ENCODE peak calls at places on chromosomes 2 and 18, in ten cellular contexts. J is transverse colon, L is testis, H is suprapubic skin, R is heart left ventricle, W is IMR-90, M is HepG2, T is adrenal gland, X is Peyer's patch, Y is thyroid gland. F is an unnamed sample. For H3K36me3, the result is how much of the 10 kb centered on the place peaks cover.

GRCh38 chr2:96617012-96617411 is 21.1 kb downstream of the KANSL3 start:
- DNase-seq in J (no peak), L (no peak), H (no peak), R (no peak), W (no peak), M (no peak), T (no peak), X (no peak), Y (no peak), F (no peak)

GRCh38 chr2:126858991-126859390 is 39.7 kb upstream of the TEX51 start:
- DNase-seq in J (no peak), L (no peak), H (no peak), R (no peak), W (no peak), M (no peak), T (no peak), X (no peak), Y (no peak), F (no peak)

GRCh38 chr2:9800975-9801723 is 42.1 kb upstream of the TAF1B start:
- DNase-seq in J (no peak), L (no peak), H (peak), R (peak), W (peak), M (peak), T (no peak), X (no peak), Y (no peak), F (no peak)

GRCh38 chr2:226515344-226516055 is 284.1 kb downstream of the IRS1 start:
- DNase-seq in J (no peak), L (no peak), H (no peak), R (no peak), W (peak), M (peak), T (no peak), X (no peak), Y (no peak), F (no peak)

GRCh38 chr2:174605687-174606086 is 8.1 kb upstream of the WIPF1 start:
- DNase-seq in J (no peak), L (no peak), H (no peak), R (no peak), W (peak), M (no peak), T (no peak), X (no peak), Y (no peak), F (no peak)

GRCh38 chr2:120765031-120765910 is 29.6 kb downstream of the GLI2 start:
- DNase-seq in J (no peak), L (no peak), H (peak), R (peak), W (peak), M (no peak), T (no peak), X (no peak), Y (no peak), F (no peak)

GRCh38 chr2:71603311-71603794 is 150.0 kb downstream of the DYSF start:
- DNase-seq in J (peak), L (no peak), H (peak), R (peak), W (no peak), M (no peak), T (no peak), X (no peak), Y (no peak), F (no peak)

GRCh38 chr2:203059567-203059966 is 44.9 kb downstream of the NBEAL1 start:
- DNase-seq in J (no peak), L (no peak), H (no peak), R (no peak), W (no peak), M (no peak), T (no peak), X (no peak), Y (no peak), F (no peak)

GRCh38 chr2:16100006-16100405 is 159.7 kb downstream of the MYCN start:
- DNase-seq in J (no peak), L (no peak), H (no peak), R (no peak), W (no peak), M (peak), T (no peak), X (no peak), Y (no peak), F (no peak)

GRCh38 chr2:238174701-238175100 is 15.9 kb downstream of the ERFE start:
- DNase-seq in J (peak), L (no peak), H (no peak), R (no peak), W (no peak), M (no peak), T (no peak), X (no peak), Y (peak), F (no peak)

GRCh38 chr2:27212626-27213471 is 781 bp upstream of the SLC5A6 start:
- DNase-seq in J (no peak), L (peak), H (no peak), R (no peak), W (peak), M (peak), T (peak), X (peak), Y (no peak), F (no peak)

GRCh38 chr18:79874553-79875530 is 76.6 kb downstream of the SLC66A2 start:
- DNase-seq in J (no peak), L (peak), H (peak), R (no peak), W (no peak), M (no peak), T (no peak), X (no peak), Y (no peak), F (no peak)

GRCh38 chr2:68031546-68032160 is 31.2 kb downstream of the C1D start:
- DNase-seq in J (no peak), L (no peak), H (no peak), R (no peak), W (peak), M (peak), T (no peak), X (no peak), Y (no peak), F (no peak)

GRCh38 chr2:143157001-143157798 is 28.0 kb downstream of the ARHGAP15 start:
- DNase-seq in J (no peak), L (no peak), H (no peak), R (no peak), W (no peak), M (no peak), T (no peak), X (no peak), Y (no peak), F (no peak)

GRCh38 chr2:9473308-9473984 is 905 bp upstream of the IAH1 start:
- DNase-seq in J (peak), L (no peak), H (no peak), R (no peak), W (no peak), M (peak), T (no peak), X (peak), Y (peak), F (no peak)

GRCh38 chr2:173652731-173653426 is 298.2 kb downstream of the CDCA7 start:
- DNase-seq in J (no peak), L (no peak), H (no peak), R (no peak), W (peak), M (peak), T (peak), X (no peak), Y (no peak), F (no peak)

GRCh38 chr18:24630346-24630880 is 170.0 kb downstream of the HRH4 start:
- DNase-seq in J (no peak), L (no peak), H (no peak), R (no peak), W (no peak), M (no peak), T (no peak), X (no peak), Y (no peak), F (no peak)

GRCh38 chr2:31446848-31447247 is 32.3 kb upstream of the XDH start:
- DNase-seq in J (no peak), L (no peak), H (no peak), R (no peak), W (peak), M (no peak), T (no peak), X (no peak), Y (no peak), F (no peak)

GRCh38 chr18:12679183-12679786 is 21.4 kb upstream of the SPIRE1 start:
- DNase-seq in J (peak), L (peak), H (no peak), R (peak), W (peak), M (no peak), T (peak), X (no peak), Y (peak), F (no peak)

GRCh38 chr2:26633351-26633945 is 7.7 kb downstream of the CIB4 start:
- DNase-seq in J (no peak), L (no peak), H (no peak), R (no peak), W (no peak), M (no peak), T (peak), X (no peak), Y (no peak), F (no peak)

GRCh38 chr18:63823516-63824219 is 48.5 kb downstream of the SERPINB7 start:
- DNase-seq in J (peak), L (peak), H (no peak), R (peak), W (peak), M (peak), T (peak), X (no peak), Y (peak), F (no peak)

GRCh38 chr18:22180722-22181121 is 11.3 kb downstream of the GATA6 start:
- DNase-seq in J (no peak), L (no peak), H (no peak), R (no peak), W (no peak), M (no peak), T (no peak), X (no peak), Y (no peak), F (no peak)

GRCh38 chr2:105256431-105257047 is 15.0 kb downstream of the GPR45 start:
- DNase-seq in J (no peak), L (peak), H (no peak), R (no peak), W (no peak), M (no peak), T (peak), X (no peak), Y (no peak), F (no peak)

GRCh38 chr2:137888845-137889244 is 75.4 kb upstream of the HNMT start:
- DNase-seq in J (peak), L (peak), H (no peak), R (no peak), W (no peak), M (peak), T (peak), X (no peak), Y (peak), F (no peak)

GRCh38 chr2:215615067-215615828 is 179.4 kb upstream of the FN1 start:
- DNase-seq in J (no peak), L (peak), H (no peak), R (no peak), W (no peak), M (no peak), T (no peak), X (no peak), Y (no peak), F (no peak)

GRCh38 chr2:183416741-183417140 is 292.5 kb downstream of the NUP35 start:
- DNase-seq in J (no peak), L (no peak), H (no peak), R (no peak), W (no peak), M (no peak), T (no peak), X (no peak), Y (no peak), F (no peak)

GRCh38 chr2:241500431-241500975 is 7.9 kb downstream of the STK25 start:
- DNase-seq in J (no peak), L (no peak), H (no peak), R (no peak), W (no peak), M (no peak), T (no peak), X (no peak), Y (no peak), F (no peak)

GRCh38 chr2:174878537-174879147 is 114.4 kb upstream of the CHRNA1 start:
- DNase-seq in J (no peak), L (peak), H (no peak), R (no peak), W (peak), M (no peak), T (peak), X (no peak), Y (peak), F (no peak)

GRCh38 chr2:172342056-172342455 is 85.3 kb upstream of the ITGA6 start:
- DNase-seq in J (peak), L (peak), H (no peak), R (peak), W (no peak), M (no peak), T (peak), X (no peak), Y (no peak), F (no peak)

GRCh38 chr2:84383271-84383670 is 75.8 kb downstream of the SUCLG1 start:
- DNase-seq in J (no peak), L (no peak), H (no peak), R (no peak), W (no peak), M (no peak), T (no peak), X (no peak), Y (no peak), F (no peak)

GRCh38 chr2:46705663-46706062 is 209.9 kb downstream of the MCFD2 start:
- DNase-seq in J (no peak), L (no peak), H (no peak), R (no peak), W (no peak), M (no peak), T (no peak), X (no peak), Y (no peak), F (no peak)

GRCh38 chr2:177322801-177323261 is 58.3 kb upstream of the NFE2L2 start:
- DNase-seq in J (peak), L (no peak), H (no peak), R (no peak), W (no peak), M (no peak), T (peak), X (no peak), Y (peak), F (no peak)

GRCh38 chr2:30611572-30611971 is 164.5 kb downstream of the LCLAT1 start:
- DNase-seq in J (no peak), L (no peak), H (no peak), R (peak), W (no peak), M (no peak), T (no peak), X (no peak), Y (peak), F (no peak)

GRCh38 chr2:236417150-236417549 is 152.5 kb upstream of the ACKR3 start:
- DNase-seq in J (no peak), L (no peak), H (no peak), R (no peak), W (no peak), M (no peak), T (no peak), X (no peak), Y (peak), F (no peak)

GRCh38 chr2:172253190-172254052 is 150.7 kb upstream of the DLX2 start:
- DNase-seq in J (peak), L (no peak), H (no peak), R (peak), W (peak), M (peak), T (peak), X (no peak), Y (no peak), F (no peak)

GRCh38 chr2:154694881-154695280 is 3.6 kb upstream of the KCNJ3 start:
- DNase-seq in J (no peak), L (no peak), H (no peak), R (no peak), W (no peak), M (no peak), T (no peak), X (no peak), Y (no peak), F (no peak)

GRCh38 chr2:15582645-15583340 is 8.9 kb upstream of the DDX1 start:
- DNase-seq in J (no peak), L (no peak), H (no peak), R (no peak), W (no peak), M (no peak), T (no peak), X (peak), Y (no peak), F (no peak)

GRCh38 chr2:26366957-26367356 is 20.4 kb upstream of the ADGRF3 start:
- DNase-seq in J (no peak), L (no peak), H (no peak), R (no peak), W (no peak), M (no peak), T (no peak), X (no peak), Y (no peak), F (no peak)

DNA sequence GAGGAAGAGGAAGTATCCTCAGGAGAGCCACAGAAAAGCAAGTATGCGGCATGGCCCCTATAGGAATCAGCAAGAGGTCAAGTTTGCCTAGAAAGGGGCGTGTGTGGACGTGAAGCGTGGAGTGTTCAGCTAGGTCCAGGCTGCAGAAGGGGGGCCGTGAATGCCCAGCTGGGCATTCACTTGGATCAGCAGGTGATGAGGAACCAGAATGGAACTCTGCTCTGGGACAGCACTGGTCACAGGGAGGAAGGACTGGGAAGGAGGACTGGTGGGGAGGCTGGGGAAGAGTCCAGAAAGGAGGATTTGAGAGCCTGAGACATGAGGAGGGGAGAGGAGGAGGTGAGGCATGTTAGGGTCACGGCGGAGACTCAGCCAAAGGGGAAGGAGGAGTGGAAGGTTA is 19.8 kb downstream of the STAT1 start:
- DNase-seq in J (no peak), L (no peak), H (no peak), R (no peak), W (no peak), M (no peak), T (no peak), X (no peak), Y (no peak), F (no peak)
- H3K36me3 ChIP-seq in J (under half), L (under half), H (half or more), R (half or more), W (half or more), M (under half), T (under half), X (half or more), Y (half or more), F (under half)

GRCh38 chr2:70086838-70087702 is at the start of gene PCBP1:
- DNase-seq in J (peak), L (peak), H (peak), R (peak), W (peak), M (peak), T (peak), X (peak), Y (peak), F (peak)
- TF ChIP-seq POLR2A in J (peak), L (no peak), H (peak), R (peak), W (peak), M (peak), T (peak), X (peak), Y (peak), F (peak)

GRCh38 chr2:62314291-62314690 is 118.4 kb downstream of the B3GNT2 start:
- DNase-seq in J (no peak), L (no peak), H (no peak), R (no peak), W (no peak), M (no peak), T (no peak), X (no peak), Y (no peak), F (no peak)
- H3K27ac ChIP-seq in J (no peak), L (no peak), H (no peak), R (no peak), W (no peak), M (no peak), T (no peak), X (no peak), Y (no peak), F (no peak)

GRCh38 chr18:27544211-27544610 is 359.1 kb upstream of the CHST9 start:
- DNase-seq in J (no peak), L (no peak), H (no peak), R (no peak), W (no peak), M (no peak), T (no peak), X (no peak), Y (no peak), F (no peak)

GRCh38 chr18:27546991-27547390 is 361.9 kb upstream of the CHST9 start:
- DNase-seq in J (no peak), L (no peak), H (no peak), R (no peak), W (no peak), M (no peak), T (no peak), X (no peak), Y (no peak), F (no peak)

GRCh38 chr18:27549335-27550039 is 364.4 kb upstream of the CHST9 start:
- DNase-seq in J (no peak), L (no peak), H (no peak), R (no peak), W (no peak), M (no peak), T (no peak), X (no peak), Y (no peak), F (no peak)
- H3K36me3 ChIP-seq in J (under half), L (under half), H (under half), R (under half), W (under half), M (under half), T (under half), X (under half), Y (under half), F (under half)

GRCh38 chr2:191690327-191690726 is 12.4 kb downstream of the NABP1 start:
- DNase-seq in J (no peak), L (no peak), H (no peak), R (no peak), W (no peak), M (no peak), T (no peak), X (no peak), Y (no peak), F (no peak)

GRCh38 chr2:191691016-191691725 is 13.2 kb downstream of the NABP1 start:
- DNase-seq in J (peak), L (peak), H (no peak), R (no peak), W (peak), M (peak), T (peak), X (peak), Y (peak), F (no peak)

GRCh38 chr2:191693151-191693550 is 15.2 kb downstream of the NABP1 start:
- DNase-seq in J (no peak), L (peak), H (no peak), R (no peak), W (no peak), M (no peak), T (no peak), X (no peak), Y (no peak), F (no peak)

GRCh38 chr2:191692502-191693115 is 14.7 kb downstream of the NABP1 start:
- DNase-seq in J (no peak), L (no peak), H (no peak), R (no peak), W (no peak), M (no peak), T (no peak), X (no peak), Y (no peak), F (no peak)

DNA sequence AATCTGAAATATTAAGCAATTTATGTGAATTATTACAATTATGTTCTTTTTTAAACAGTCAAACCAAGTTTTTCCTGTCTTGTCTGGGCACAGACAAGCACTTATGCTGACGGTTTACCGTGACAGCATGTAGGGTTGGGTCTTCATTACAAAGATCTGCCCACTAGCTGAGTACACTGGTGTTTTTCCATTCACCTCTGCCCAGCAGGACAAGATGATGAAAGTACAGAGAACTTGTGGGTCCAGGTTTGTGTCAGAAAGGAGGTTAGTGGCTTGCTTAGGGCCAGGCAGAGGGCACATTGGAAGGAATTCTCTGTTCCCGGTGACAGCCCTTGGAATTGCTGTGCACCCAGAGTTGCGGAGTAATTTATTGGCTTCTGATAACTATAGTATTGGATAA is 14.0 kb downstream of the NABP1 start:
- DNase-seq in J (no peak), L (no peak), H (no peak), R (no peak), W (no peak), M (no peak), T (no peak), X (no peak), Y (no peak), F (no peak)
- TF ChIP-seq POLR2A in J (no peak), L (no peak), H (no peak), R (no peak), W (no peak), M (no peak), T (no peak), X (no peak), Y (no peak), F (no peak)

GRCh38 chr2:220071716-220072115 is 444.3 kb downstream of the SLC4A3 start:
- DNase-seq in J (no peak), L (no peak), H (no peak), R (no peak), W (no peak), M (no peak), T (no peak), X (no peak), Y (peak), F (no peak)
- H3K27ac ChIP-seq in J (no peak), L (no peak), H (no peak), R (no peak), W (no peak), M (no peak), T (no peak), X (no peak), Y (peak), F (no peak)

GRCh38 chr2:224498991-224499390 is 86.2 kb downstream of the CUL3 start:
- DNase-seq in J (no peak), L (no peak), H (no peak), R (no peak), W (no peak), M (no peak), T (no peak), X (no peak), Y (no peak), F (no peak)
- H3K36me3 ChIP-seq in J (under half), L (under half), H (half or more), R (half or more), W (under half), M (under half), T (under half), X (half or more), Y (under half), F (under half)

GRCh38 chr2:223725494-223725893 is 111.9 kb downstream of the AP1S3 start:
- DNase-seq in J (peak), L (peak), H (no peak), R (peak), W (peak), M (peak), T (peak), X (no peak), Y (peak), F (no peak)
- TF ChIP-seq POLR2A in J (no peak), L (no peak), H (no peak), R (no peak), W (peak), M (no peak), T (no peak), X (no peak), Y (no peak), F (no peak)